ENCODE peak calls at places on chromosomes 13 and 19, in eight cellular contexts. M is T-helper 9 cell, E is HS-5, Y is ELF-1, W is HAP-1, C is cardiac muscle cell, F is glomerular endothelial cell, G is fibroblast of lung. P is an unnamed sample.

GRCh38 chr19:15790096-15790495 is 2.6 kb downstream of the OR10H5 start:
- DNase-seq in G (no peak), W (no peak), M (no peak), F (no peak), Y (no peak), C (no peak), E (no peak), P (no peak)

GRCh38 chr19:49876422-49877019 is 634 bp downstream of the AKT1S1 start:
- DNase-seq in Y (peak), W (peak), F (peak), C (peak), M (peak), E (peak), G (peak), P (peak)

GRCh38 chr13:67740871-67741475 is 510.8 kb upstream of the PCDH9 start:
- DNase-seq in C (no peak), M (no peak), W (no peak), G (peak), E (no peak), F (no peak), Y (no peak), P (no peak)

GRCh38 chr19:41587838-41588210 is 11.9 kb downstream of the CEACAM21 start:
- DNase-seq in Y (no peak), G (no peak), F (no peak), E (no peak), C (no peak), M (no peak), W (no peak), P (no peak)

GRCh38 chr19:5046339-5047039 is 77.6 kb downstream of the KDM4B start:
- DNase-seq in W (no peak), C (no peak), G (no peak), M (no peak), E (no peak), F (no peak), Y (no peak), P (no peak)

GRCh38 chr13:24842533-24843278 is 78.7 kb downstream of the RNF17 start:
- DNase-seq in W (no peak), C (no peak), G (peak), M (no peak), E (no peak), Y (no peak), F (no peak), P (no peak)

GRCh38 chr19:37045140-37045539 is 33.1 kb upstream of the ZNF420 start:
- DNase-seq in C (no peak), G (no peak), Y (no peak), M (no peak), E (no peak), W (no peak), F (no peak), P (no peak)

GRCh38 chr13:22757530-22758120 is 423.2 kb upstream of the SGCG start:
- DNase-seq in M (no peak), E (no peak), Y (no peak), W (no peak), C (peak), F (no peak), G (peak), P (peak)

GRCh38 chr19:48400018-48400742 is 6.7 kb downstream of the GRIN2D start:
- DNase-seq in E (no peak), W (peak), Y (peak), C (peak), F (no peak), M (no peak), G (peak), P (no peak)

GRCh38 chr19:23407597-23407996 is 12.3 kb upstream of the ZNF91 start:
- DNase-seq in C (no peak), G (no peak), F (no peak), M (no peak), W (no peak), E (no peak), Y (no peak), P (no peak)

GRCh38 chr19:5292453-5292842 is 48.2 kb downstream of the PTPRS start:
- DNase-seq in W (peak), E (no peak), F (no peak), M (no peak), G (no peak), Y (no peak), C (no peak), P (no peak)

GRCh38 chr19:5966215-5966614 is 11.7 kb downstream of the RANBP3 start:
- DNase-seq in W (no peak), M (no peak), Y (peak), E (no peak), F (no peak), C (peak), G (peak), P (no peak)

GRCh38 chr13:52156724-52157251 is 2.6 kb downstream of the NEK3 start:
- DNase-seq in W (no peak), Y (no peak), C (no peak), E (no peak), F (no peak), G (no peak), M (no peak), P (no peak)

GRCh38 chr19:55255618-55256423 is 3.0 kb downstream of the PPP6R1 start:
- DNase-seq in Y (no peak), G (no peak), W (no peak), E (no peak), C (no peak), F (no peak), M (peak), P (no peak)

GRCh38 chr19:11227201-11227886 is 12.1 kb upstream of the ANGPTL8 start:
- DNase-seq in Y (peak), M (no peak), W (peak), E (no peak), F (no peak), C (no peak), G (no peak), P (no peak)

GRCh38 chr19:16076958-16077611 is 790 bp downstream of the TPM4 start:
- DNase-seq in W (peak), F (no peak), C (peak), M (peak), E (no peak), G (peak), Y (peak), P (peak)

GRCh38 chr19:5718032-5718578 is 1.8 kb downstream of the LONP1 start:
- DNase-seq in Y (no peak), C (no peak), M (no peak), G (peak), W (no peak), E (no peak), F (no peak), P (no peak)

GRCh38 chr19:19420570-19421301 is 15.3 kb downstream of the GATAD2A start:
- DNase-seq in F (no peak), C (no peak), Y (no peak), W (no peak), M (no peak), G (no peak), E (no peak), P (no peak)

GRCh38 chr13:45121421-45121820 is 1.1 kb downstream of the GTF2F2 start:
- DNase-seq in M (no peak), Y (no peak), G (peak), E (no peak), C (peak), W (no peak), F (no peak), P (no peak)

GRCh38 chr13:51759240-51759639 is 44.7 kb downstream of the DHRS12 start:
- DNase-seq in M (no peak), E (no peak), Y (no peak), G (peak), W (no peak), F (no peak), C (no peak), P (no peak)

GRCh38 chr13:111462221-111462764 is 141.9 kb downstream of the TEX29 start:
- DNase-seq in F (no peak), W (no peak), E (no peak), M (no peak), Y (no peak), G (no peak), C (no peak), P (no peak)

GRCh38 chr19:16773259-16773658 is 53.6 kb downstream of the NWD1 start:
- DNase-seq in G (no peak), W (no peak), M (no peak), E (no peak), F (no peak), Y (no peak), C (no peak), P (no peak)

P was measured in cerebellum.